ENCODE peak calls at places on chromosomes 16 and 17, in nine cellular contexts. L is astrocyte of the cerebellum, W is right atrium auricular region, U is heart left ventricle, H is GM06990, R is astrocyte, C is A549, N is thoracic aorta, P is WTC11. O is an unnamed sample.

GRCh38 chr16:79328327-79329162 is 272.0 kb downstream of the MAF start:
- DNase-seq in L (no peak), W (no peak), U (no peak), H (no peak), R (no peak), C (no peak), N (no peak), P (no peak), O (no peak)

GRCh38 chr16:48123104-48123788 is 32.5 kb downstream of the ABCC12 start:
- DNase-seq in L (peak), W (no peak), U (no peak), H (no peak), R (peak), C (peak), N (no peak), P (no peak), O (no peak)

GRCh38 chr17:27762527-27763305 is 37.6 kb downstream of the NOS2 start:
- DNase-seq in L (no peak), W (no peak), U (no peak), H (no peak), R (peak), C (peak), N (no peak), P (peak), O (no peak)

GRCh38 chr16:86805210-86805609 is 226.9 kb downstream of the FOXL1 start:
- DNase-seq in L (no peak), W (no peak), U (no peak), H (no peak), R (no peak), C (no peak), N (no peak), P (no peak), O (no peak)

GRCh38 chr17:68624381-68624780 is 23.2 kb upstream of the FAM20A start:
- DNase-seq in L (no peak), W (no peak), U (no peak), H (no peak), R (no peak), C (no peak), N (no peak), P (no peak), O (no peak)

GRCh38 chr16:58498341-58499091 is 1.4 kb upstream of the NDRG4 start:
- DNase-seq in L (no peak), W (no peak), U (no peak), H (no peak), R (no peak), C (no peak), N (no peak), P (no peak), O (no peak)

GRCh38 chr16:87560428-87561199 is 41.7 kb upstream of the JPH3 start:
- DNase-seq in L (no peak), W (peak), U (peak), H (peak), R (no peak), C (peak), N (no peak), P (peak), O (no peak)

GRCh38 chr17:76353599-76354316 is at the start of gene PRPSAP1:
- DNase-seq in L (peak), W (peak), U (peak), H (peak), R (peak), C (peak), N (peak), P (peak), O (peak)

GRCh38 chr17:27995554-27995953 is 46.9 kb upstream of the NLK start:
- DNase-seq in L (no peak), W (no peak), U (no peak), H (no peak), R (no peak), C (no peak), N (no peak), P (no peak), O (no peak)

GRCh38 chr16:63080736-63081135 is 1044.5 kb upstream of the CDH8 start:
- DNase-seq in L (no peak), W (no peak), U (no peak), H (no peak), R (no peak), C (no peak), N (no peak), P (no peak), O (no peak)

GRCh38 chr17:17783825-17784598 is 52.8 kb downstream of the SREBF1 start:
- DNase-seq in L (peak), W (no peak), U (peak), H (peak), R (peak), C (no peak), N (no peak), P (peak), O (no peak)

GRCh38 chr17:50834126-50834785 is 1.1 kb upstream of the WFIKKN2 start:
- DNase-seq in L (no peak), W (no peak), U (no peak), H (no peak), R (no peak), C (no peak), N (no peak), P (no peak), O (no peak)

GRCh38 chr16:23155445-23156049 is 6.3 kb upstream of the USP31 start:
- DNase-seq in L (no peak), W (no peak), U (no peak), H (no peak), R (no peak), C (peak), N (no peak), P (peak), O (no peak)

GRCh38 chr16:8376858-8377257 is 213.5 kb downstream of the TMEM114 start:
- DNase-seq in L (no peak), W (no peak), U (no peak), H (no peak), R (no peak), C (no peak), N (no peak), P (no peak), O (no peak)

GRCh38 chr16:85396879-85397871 is 215.9 kb upstream of the GSE1 start:
- DNase-seq in L (no peak), W (no peak), U (peak), H (peak), R (no peak), C (peak), N (no peak), P (peak), O (no peak)
- TF ChIP-seq CTCF in L (no peak), W (no peak), U (no peak), H (peak), R (no peak), C (no peak), N (no peak), P (no peak), O (no peak)

GRCh38 chr17:80153004-80153403 is 6.1 kb upstream of the EIF4A3 start:
- DNase-seq in L (no peak), W (no peak), U (no peak), H (peak), R (no peak), C (no peak), N (no peak), P (peak), O (no peak)

GRCh38 chr17:80147035-80147939 is at the start of gene EIF4A3:
- DNase-seq in L (peak), W (peak), U (peak), H (peak), R (peak), C (peak), N (peak), P (peak), O (peak)

GRCh38 chr17:80154166-80154565 is 7.2 kb upstream of the EIF4A3 start:
- DNase-seq in L (no peak), W (no peak), U (no peak), H (no peak), R (no peak), C (no peak), N (no peak), P (no peak), O (no peak)

GRCh38 chr17:80152057-80152831 is 5.3 kb upstream of the EIF4A3 start:
- DNase-seq in L (no peak), W (no peak), U (no peak), H (no peak), R (peak), C (no peak), N (no peak), P (peak), O (no peak)

GRCh38 chr17:80151333-80151732 is 4.4 kb upstream of the EIF4A3 start:
- DNase-seq in L (no peak), W (no peak), U (no peak), H (no peak), R (peak), C (no peak), N (no peak), P (no peak), O (no peak)
- TF ChIP-seq CTCF in L (no peak), W (no peak), U (no peak), H (no peak), R (no peak), C (no peak), N (no peak), P (no peak), O (no peak)

GRCh38 chr17:32929288-32929574 is 1.3 kb downstream of the TMEM98 start:
- DNase-seq in L (no peak), W (no peak), U (no peak), H (no peak), R (no peak), C (no peak), N (no peak), P (peak), O (no peak)

GRCh38 chr17:32933881-32934280 is 5.9 kb downstream of the TMEM98 start:
- DNase-seq in L (no peak), W (no peak), U (no peak), H (no peak), R (no peak), C (no peak), N (no peak), P (no peak), O (no peak)

GRCh38 chr17:32930512-32930911 is 2.6 kb downstream of the TMEM98 start:
- DNase-seq in L (no peak), W (no peak), U (no peak), H (no peak), R (no peak), C (no peak), N (no peak), P (no peak), O (no peak)

GRCh38 chr17:32929588-32929987 is 1.6 kb downstream of the TMEM98 start:
- DNase-seq in L (no peak), W (no peak), U (no peak), H (no peak), R (no peak), C (no peak), N (no peak), P (no peak), O (no peak)

DNA sequence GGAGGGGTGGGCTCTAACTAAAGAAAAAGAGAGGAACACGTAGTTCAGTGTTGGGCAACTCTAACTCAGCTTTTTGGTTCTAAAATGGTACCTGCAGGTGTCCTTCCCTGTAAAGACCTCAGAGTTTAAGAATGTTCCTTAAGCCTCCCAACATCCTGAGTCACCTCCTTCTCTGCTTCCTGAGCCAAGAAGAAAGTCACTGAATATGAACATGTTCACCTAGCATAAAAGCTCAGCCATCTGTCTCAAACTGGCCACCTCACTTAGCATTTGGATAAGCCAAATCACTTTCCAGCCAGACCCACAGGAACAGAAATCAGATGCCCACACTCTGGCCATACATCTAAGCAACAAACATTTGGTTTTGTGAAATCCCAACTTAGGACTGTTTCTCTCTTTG is 3.7 kb downstream of the TMEM98 start:
- DNase-seq in L (no peak), W (no peak), U (no peak), H (no peak), R (peak), C (no peak), N (no peak), P (no peak), O (no peak)
- TF ChIP-seq CTCF in L (no peak), W (no peak), U (no peak), H (no peak), R (no peak), C (no peak), N (no peak), P (no peak), O (no peak)

GRCh38 chr17:57538730-57539456 is 206.2 kb downstream of the CCDC182 start:
- DNase-seq in L (no peak), W (no peak), U (no peak), H (no peak), R (no peak), C (no peak), N (no peak), P (no peak), O (no peak)

GRCh38 chr17:57541472-57542394 is 203.4 kb downstream of the CCDC182 start:
- DNase-seq in L (peak), W (peak), U (peak), H (no peak), R (peak), C (peak), N (peak), P (no peak), O (no peak)

GRCh38 chr17:57539528-57540301 is 205.4 kb downstream of the CCDC182 start:
- DNase-seq in L (no peak), W (no peak), U (no peak), H (no peak), R (no peak), C (no peak), N (no peak), P (no peak), O (no peak)

GRCh38 chr17:57541049-57541448 is 204.1 kb downstream of the CCDC182 start:
- DNase-seq in L (no peak), W (no peak), U (no peak), H (no peak), R (no peak), C (no peak), N (no peak), P (no peak), O (no peak)

DNA sequence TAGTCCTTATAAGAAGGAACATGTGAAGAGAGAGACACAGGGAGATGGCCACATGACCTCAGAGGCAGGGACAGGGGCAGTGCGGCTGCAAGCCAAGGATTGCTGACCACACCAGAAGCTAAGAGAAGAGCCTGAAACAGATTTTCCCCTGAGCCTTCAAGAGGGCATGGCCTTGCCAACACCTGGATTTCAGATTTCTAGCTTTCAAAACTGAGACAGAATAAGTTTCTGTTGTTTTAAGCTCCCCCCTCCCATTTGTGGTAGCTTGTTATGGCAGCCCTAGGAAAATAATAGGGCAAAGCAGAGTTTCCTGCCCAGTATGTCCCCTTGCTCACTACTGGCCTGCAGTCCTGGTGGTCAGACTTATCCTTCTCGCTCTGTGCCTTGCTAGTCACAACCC is 204.5 kb downstream of the CCDC182 start:
- DNase-seq in L (no peak), W (no peak), U (no peak), H (no peak), R (no peak), C (no peak), N (no peak), P (no peak), O (no peak)
- TF ChIP-seq CTCF in L (peak), W (no peak), U (no peak), H (no peak), R (no peak), C (no peak), N (no peak), P (no peak), O (no peak)

DNA sequence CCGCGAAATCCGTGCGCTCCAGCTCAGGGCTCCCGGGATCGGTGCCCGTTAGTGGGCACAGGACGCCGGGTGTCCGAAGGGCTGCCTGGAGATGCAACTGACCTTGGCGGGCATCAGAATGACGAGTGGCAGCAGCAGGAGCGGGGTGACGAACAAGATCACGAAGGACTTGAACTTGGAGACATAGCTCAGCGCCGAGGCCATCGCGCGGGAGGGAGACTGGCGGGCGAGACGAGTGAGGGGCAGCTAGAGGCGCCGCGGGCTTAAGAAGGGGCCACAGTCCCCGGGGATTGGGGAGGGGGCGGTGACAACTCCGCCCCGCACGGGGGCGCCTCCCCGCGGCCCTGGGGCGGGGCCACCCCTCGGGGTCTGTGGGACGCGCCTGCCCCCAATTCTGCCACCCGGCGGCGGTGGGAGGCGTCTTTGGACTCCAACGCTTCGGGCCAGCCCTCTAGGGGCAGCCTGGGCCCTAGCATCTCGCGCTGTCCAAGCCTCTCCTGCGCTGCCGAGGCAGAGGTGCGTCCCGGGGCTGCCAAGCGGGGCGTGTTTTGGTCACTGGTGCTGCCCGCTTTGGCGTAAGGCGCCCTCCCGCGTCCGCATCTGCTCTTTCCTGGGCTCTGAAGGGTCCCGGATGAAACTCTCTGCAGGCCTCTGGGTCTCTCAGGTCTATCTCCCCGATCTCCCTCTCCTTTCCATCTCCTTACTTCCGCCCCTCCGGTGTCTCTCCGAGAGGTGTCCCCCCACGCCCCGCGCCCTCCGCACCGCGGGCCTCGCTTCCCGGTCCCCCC is at the start of gene SLC13A5:
- DNase-seq in L (no peak), W (peak), U (no peak), H (no peak), R (no peak), C (peak), N (no peak), P (peak), O (no peak)
- TF ChIP-seq CTCF in L (peak), W (no peak), U (peak), H (peak), R (no peak), C (peak), N (no peak), P (peak), O (no peak)

GRCh38 chr17:42723636-42724035 is 21.2 kb downstream of the EZH1 start:
- DNase-seq in L (no peak), W (no peak), U (no peak), H (no peak), R (no peak), C (no peak), N (no peak), P (no peak), O (no peak)

GRCh38 chr17:42725143-42725542 is 19.7 kb downstream of the EZH1 start:
- DNase-seq in L (no peak), W (no peak), U (no peak), H (no peak), R (no peak), C (no peak), N (no peak), P (no peak), O (no peak)

DNA sequence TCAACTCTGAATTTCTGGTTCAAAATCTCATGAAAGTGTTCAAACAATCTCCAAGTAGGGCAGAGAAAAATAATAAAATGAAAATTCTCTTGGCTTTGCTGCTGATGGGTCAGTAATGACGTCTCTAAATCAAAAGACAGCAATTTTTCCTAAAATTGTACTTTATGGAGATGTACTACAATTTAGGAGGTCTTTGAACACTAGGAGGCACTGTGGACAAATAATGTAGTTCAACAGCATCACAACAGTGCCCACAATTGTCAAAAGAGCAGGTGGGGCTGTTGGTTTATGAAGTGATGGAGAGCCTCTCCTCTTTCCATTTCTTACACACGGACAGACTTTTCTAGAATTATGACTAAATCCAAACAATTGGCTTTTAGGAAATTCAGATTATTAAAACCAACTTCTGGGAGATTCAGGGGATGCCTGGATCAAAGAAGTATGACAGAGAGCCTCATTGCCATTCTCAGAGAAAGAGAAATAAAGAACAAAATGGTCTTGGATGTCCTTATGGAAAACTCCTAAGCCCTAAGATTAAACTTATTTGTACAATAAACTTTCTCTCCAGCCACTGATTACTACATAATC is 23.8 kb downstream of the EZH1 start:
- DNase-seq in L (peak), W (no peak), U (no peak), H (no peak), R (peak), C (peak), N (no peak), P (no peak), O (no peak)
- TF ChIP-seq CTCF in L (peak), W (peak), U (peak), H (peak), R (peak), C (peak), N (peak), P (peak), O (no peak)

DNA sequence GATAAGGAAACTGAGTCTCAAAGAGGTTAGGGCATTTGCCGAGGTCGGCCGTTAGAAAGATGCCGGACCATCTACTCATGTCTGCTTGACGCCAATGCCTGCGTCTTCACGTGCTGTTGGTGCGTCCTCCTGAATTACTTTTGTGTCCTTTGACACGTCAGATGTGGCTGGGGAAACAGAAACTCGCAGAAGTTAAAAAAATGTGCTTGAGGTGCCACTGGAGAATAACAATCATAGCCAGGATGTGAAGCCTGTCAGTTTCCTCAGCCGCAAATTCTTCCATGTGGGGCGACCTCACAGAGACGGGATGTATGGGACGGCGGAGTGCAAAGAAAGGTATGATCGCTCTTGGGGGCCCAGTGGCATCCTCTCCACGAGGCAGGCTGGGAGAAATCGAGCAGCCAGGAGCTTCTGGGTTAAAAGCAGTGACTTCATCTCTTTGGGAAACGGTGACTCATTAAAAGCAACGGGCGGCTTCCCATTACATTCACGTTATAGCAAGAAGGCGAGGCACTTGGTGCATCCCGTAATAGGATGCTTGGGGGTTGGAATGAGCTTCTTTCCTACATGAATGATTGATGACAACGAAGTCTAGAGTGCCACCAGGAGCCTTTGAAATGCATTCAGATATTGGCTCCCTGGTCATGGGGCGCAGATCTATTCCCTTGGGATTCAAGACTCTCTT is 67.8 kb downstream of the BMERB1 start:
- DNase-seq in L (peak), W (no peak), U (no peak), H (no peak), R (peak), C (peak), N (no peak), P (no peak), O (no peak)
- TF ChIP-seq CTCF in L (no peak), W (no peak), U (no peak), H (no peak), R (no peak), C (no peak), N (no peak), P (no peak), O (no peak)

O was measured in omental fat pad.